ENCODE peak calls at places on chromosomes 1 and 21, in eight cellular contexts. H, Y, D, K, B, G, J and R are unnamed samples.

GRCh38 chr21:16363563-16363962 is 633.8 kb downstream of the USP25 start:
- DNase-seq in H (no peak), Y (no peak), D (no peak), K (no peak), B (no peak), G (peak), J (no peak), R (no peak)

GRCh38 chr1:187477103-187477502 is 648.4 kb downstream of the PLA2G4A start:
- DNase-seq in H (no peak), Y (no peak), D (no peak), K (no peak), B (no peak), G (no peak), J (peak), R (no peak)

GRCh38 chr1:25647863-25648262 is 31.3 kb downstream of the MAN1C1 start:
- DNase-seq in H (no peak), Y (no peak), D (no peak), K (no peak), B (peak), G (no peak), J (no peak), R (no peak)

GRCh38 chr1:227315500-227316346 is 2.6 kb downstream of the CDC42BPA start:
- DNase-seq in H (peak), Y (no peak), D (peak), K (no peak), B (no peak), G (peak), J (peak), R (no peak)

GRCh38 chr1:112706505-112707216 is at the start of gene RHOC:
- DNase-seq in H (peak), Y (no peak), D (peak), K (no peak), B (peak), G (peak), J (peak), R (no peak)

GRCh38 chr1:185438936-185439335 is 121.9 kb upstream of the IVNS1ABP start:
- DNase-seq in H (no peak), Y (no peak), D (no peak), K (no peak), B (no peak), G (no peak), J (no peak), R (no peak)

GRCh38 chr1:245671349-245671748 is 516.6 kb downstream of the KIF26B start:
- DNase-seq in H (no peak), Y (no peak), D (no peak), K (no peak), B (no peak), G (no peak), J (no peak), R (no peak)

GRCh38 chr1:150076066-150076465 is 8.5 kb downstream of the VPS45 start:
- DNase-seq in H (no peak), Y (no peak), D (no peak), K (no peak), B (no peak), G (no peak), J (no peak), R (no peak)

GRCh38 chr1:3066250-3066711 is 2.7 kb upstream of the PRDM16 start:
- DNase-seq in H (peak), Y (no peak), D (peak), K (no peak), B (peak), G (peak), J (no peak), R (no peak)

GRCh38 chr1:53643061-53643880 is 95.7 kb downstream of the GLIS1 start:
- DNase-seq in H (no peak), Y (peak), D (no peak), K (no peak), B (no peak), G (no peak), J (no peak), R (peak)

GRCh38 chr1:54406339-54407181 is at the start of gene SSBP3:
- DNase-seq in H (peak), Y (peak), D (peak), K (peak), B (peak), G (peak), J (peak), R (peak)

GRCh38 chr1:166164995-166165660 is 1.7 kb downstream of the FAM78B start:
- DNase-seq in H (peak), Y (no peak), D (peak), K (no peak), B (peak), G (peak), J (peak), R (peak)

GRCh38 chr21:44892536-44893277 is 19.2 kb upstream of the PTTG1IP start:
- DNase-seq in H (peak), Y (no peak), D (peak), K (no peak), B (peak), G (peak), J (peak), R (peak)

GRCh38 chr1:110897685-110898084 is 24.7 kb downstream of the CD53 start:
- DNase-seq in H (no peak), Y (no peak), D (peak), K (no peak), B (no peak), G (no peak), J (no peak), R (no peak)

GRCh38 chr1:110896090-110896489 is 23.1 kb downstream of the CD53 start:
- DNase-seq in H (no peak), Y (no peak), D (no peak), K (no peak), B (no peak), G (no peak), J (no peak), R (no peak)

GRCh38 chr1:110890474-110891196 is 17.7 kb downstream of the CD53 start:
- DNase-seq in H (no peak), Y (no peak), D (no peak), K (no peak), B (no peak), G (no peak), J (no peak), R (no peak)

GRCh38 chr1:110898734-110899457 is 25.9 kb downstream of the CD53 start:
- DNase-seq in H (no peak), Y (no peak), D (no peak), K (no peak), B (no peak), G (no peak), J (no peak), R (no peak)

DNA sequence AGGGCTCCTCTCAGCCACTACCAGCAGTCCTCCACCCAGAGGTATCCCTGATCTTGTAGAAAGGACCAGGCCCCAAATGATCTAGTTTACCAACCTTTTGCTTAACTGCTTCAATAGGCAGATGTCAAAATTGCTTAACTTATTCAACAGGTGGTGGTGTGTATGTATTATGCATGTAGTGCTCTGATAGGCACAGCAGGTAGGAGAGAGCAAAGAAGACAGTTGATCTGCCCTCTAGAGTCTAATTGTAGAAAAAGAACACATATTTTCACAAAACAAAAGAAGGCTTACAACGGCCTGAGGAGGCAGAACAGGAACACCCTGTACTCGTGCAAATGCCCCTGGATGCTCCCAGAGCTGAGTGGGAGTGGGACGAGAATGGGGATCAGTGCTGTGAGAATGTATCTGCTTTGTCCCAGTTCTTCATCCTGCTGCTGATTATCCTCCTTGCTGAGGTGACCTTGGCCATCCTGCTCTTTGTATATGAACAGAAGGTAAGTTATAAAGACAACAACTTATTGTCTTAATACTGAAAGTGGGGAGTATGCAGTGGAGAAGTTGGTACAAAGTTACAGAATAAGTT is 21.1 kb downstream of the CD53 start:
- DNase-seq in H (no peak), Y (no peak), D (no peak), K (no peak), B (no peak), G (no peak), J (no peak), R (no peak)
- TF ChIP-seq CTCF in H (no peak), Y (no peak), D (no peak), K (no peak), B (no peak), G (no peak), J (peak), R (no peak)

DNA sequence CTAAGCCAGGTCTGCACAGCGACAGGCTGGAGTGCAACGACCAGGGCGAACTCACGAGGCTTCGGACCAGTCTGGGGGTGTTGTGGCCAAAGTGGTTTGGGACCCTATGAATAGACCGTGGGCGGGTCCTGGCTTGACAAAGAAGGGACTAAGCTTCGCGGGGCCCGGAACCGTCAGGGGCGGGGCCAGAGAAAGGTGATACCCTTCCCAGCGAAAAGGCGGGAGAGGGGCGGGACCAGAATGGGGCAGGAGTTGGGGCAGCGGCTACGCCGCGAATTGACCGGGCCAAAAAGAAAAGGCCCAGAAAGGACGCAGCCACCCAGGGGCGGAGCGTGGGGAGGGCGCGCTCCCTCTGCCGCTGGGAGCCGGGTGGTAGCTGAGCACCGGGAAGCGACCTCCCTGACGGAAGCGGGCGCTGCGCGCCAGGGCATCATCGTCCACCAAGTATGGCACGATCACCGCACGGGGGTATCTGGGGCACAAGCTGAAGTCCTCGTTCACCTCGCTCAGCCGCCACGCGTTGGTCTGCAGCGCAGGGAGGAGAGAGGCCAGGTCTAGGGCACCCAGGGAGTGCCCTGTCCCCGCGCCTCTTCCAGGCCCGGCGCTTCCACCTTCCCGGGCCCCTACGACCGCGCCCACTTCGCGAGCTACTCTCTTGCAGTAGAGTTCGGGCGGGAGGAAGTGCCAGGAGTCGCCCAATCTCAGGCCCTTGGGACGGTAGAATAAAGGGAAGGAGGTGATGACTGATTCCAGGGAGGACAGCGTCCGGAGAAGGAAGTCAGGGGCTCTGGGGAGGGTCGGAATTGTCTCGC is 6.7 kb upstream of the FAM167B start:
- DNase-seq in H (peak), Y (peak), D (peak), K (no peak), B (peak), G (peak), J (peak), R (no peak)
- TF ChIP-seq CTCF in H (no peak), Y (peak), D (no peak), K (peak), B (peak), G (peak), J (peak), R (no peak)

GRCh38 chr1:37932759-37933158 is 14.1 kb downstream of the INPP5B start:
- DNase-seq in H (no peak), Y (no peak), D (peak), K (peak), B (no peak), G (no peak), J (no peak), R (no peak)

GRCh38 chr1:37930246-37931142 is 16.4 kb downstream of the INPP5B start:
- DNase-seq in H (no peak), Y (no peak), D (peak), K (no peak), B (peak), G (peak), J (no peak), R (no peak)

GRCh38 chr1:37931148-37931492 is 15.7 kb downstream of the INPP5B start:
- DNase-seq in H (no peak), Y (no peak), D (no peak), K (no peak), B (no peak), G (no peak), J (peak), R (no peak)

GRCh38 chr1:37926061-37926924 is 20.6 kb downstream of the INPP5B start:
- DNase-seq in H (no peak), Y (no peak), D (peak), K (no peak), B (no peak), G (no peak), J (no peak), R (no peak)

DNA sequence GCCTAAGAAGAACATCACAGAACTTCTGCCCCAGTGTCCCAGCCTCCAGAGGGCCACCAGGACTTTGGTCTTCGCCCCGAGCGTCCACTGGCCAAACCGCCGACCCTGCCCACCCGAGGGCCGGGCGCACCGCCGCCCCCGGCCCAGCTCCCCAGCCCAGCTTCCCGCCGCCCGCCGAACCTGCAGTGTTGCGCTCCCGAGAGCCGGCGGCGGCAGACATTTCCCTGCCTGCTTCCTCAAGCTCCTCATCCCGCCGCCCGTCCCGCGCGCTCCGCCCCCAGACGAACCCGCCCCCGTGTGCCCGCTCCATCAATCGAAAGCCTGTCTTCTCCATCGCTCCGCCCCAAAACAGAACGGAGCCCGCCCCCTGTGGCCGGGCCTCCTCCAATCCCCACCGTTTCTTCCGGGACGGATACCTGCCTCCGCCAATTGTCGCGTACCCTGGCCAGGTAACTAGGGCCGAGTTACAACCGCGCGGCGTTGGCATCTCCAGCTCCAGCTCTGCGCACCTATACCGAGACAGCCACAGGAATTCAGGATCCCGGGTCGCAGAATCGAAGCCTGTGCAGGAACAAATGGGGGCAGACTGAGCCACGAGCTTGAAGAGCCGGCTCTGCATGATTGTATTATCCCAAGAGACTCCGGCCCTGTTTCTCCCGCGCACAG is 15.2 kb downstream of the INPP5B start:
- DNase-seq in H (peak), Y (peak), D (peak), K (peak), B (peak), G (peak), J (peak), R (peak)
- TF ChIP-seq CTCF in H (no peak), Y (no peak), D (no peak), K (no peak), B (peak), G (no peak), J (no peak), R (no peak)

DNA sequence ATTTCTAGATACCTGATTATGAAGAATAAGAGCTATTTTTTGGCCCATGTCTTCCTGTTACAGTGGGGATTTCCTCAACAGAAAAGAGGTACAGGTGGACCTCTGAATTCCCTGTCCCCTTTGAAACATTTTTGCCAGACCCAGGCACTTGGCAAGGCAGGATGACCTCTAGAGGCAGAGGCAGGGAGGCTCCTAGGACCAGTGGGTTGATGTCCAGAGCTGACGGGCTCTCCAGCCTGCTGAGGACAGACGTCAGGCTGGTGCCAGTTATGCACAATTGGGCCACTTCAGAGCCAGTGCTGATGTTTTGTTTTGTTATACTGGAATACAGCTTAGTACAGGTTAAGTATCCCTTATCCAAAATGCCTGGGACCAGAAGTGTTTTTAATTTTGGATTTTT is 18.5 kb upstream of the A3GALT2 start:
- DNase-seq in H (no peak), Y (no peak), D (no peak), K (no peak), B (no peak), G (no peak), J (no peak), R (no peak)
- TF ChIP-seq CTCF in H (no peak), Y (no peak), D (peak), K (peak), B (peak), G (peak), J (no peak), R (no peak)

GRCh38 chr1:109877320-109877771 is 33.3 kb upstream of the CSF1 start:
- DNase-seq in H (peak), Y (peak), D (peak), K (peak), B (peak), G (peak), J (no peak), R (no peak)
- TF ChIP-seq CTCF in H (no peak), Y (no peak), D (peak), K (peak), B (peak), G (peak), J (no peak), R (no peak)

GRCh38 chr1:45490623-45491463 is at the start of gene TESK2:
- DNase-seq in H (peak), Y (peak), D (peak), K (peak), B (peak), G (peak), J (peak), R (peak)
- TF ChIP-seq CTCF in H (no peak), Y (peak), D (peak), K (no peak), B (peak), G (no peak), J (no peak), R (no peak)

DNA sequence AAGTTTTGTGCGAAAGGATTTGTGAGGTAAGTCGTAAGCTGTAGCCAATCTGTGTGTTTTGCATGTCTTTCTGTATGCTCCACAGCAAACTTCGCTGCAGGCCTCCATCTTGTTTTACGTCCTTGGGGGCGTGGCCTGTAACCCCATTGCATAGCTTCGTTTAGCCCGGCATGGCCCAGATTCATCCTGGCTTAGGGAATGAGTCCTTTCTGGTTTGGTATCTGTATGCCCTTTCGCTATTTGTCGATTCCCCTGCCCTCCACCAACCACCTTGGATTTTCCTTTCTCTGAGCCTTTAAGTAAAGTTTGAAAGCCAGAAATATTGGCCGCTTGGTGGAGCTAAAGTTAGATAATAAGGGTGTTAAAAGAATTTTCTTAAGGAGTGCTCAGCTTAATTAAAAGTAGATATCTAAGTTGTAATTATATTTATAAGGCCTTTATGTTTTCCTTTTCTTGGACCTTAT is 1.1 kb downstream of the THEM4 start:
- DNase-seq in H (no peak), Y (no peak), D (peak), K (no peak), B (no peak), G (no peak), J (no peak), R (no peak)
- TF ChIP-seq CTCF in H (no peak), Y (no peak), D (peak), K (no peak), B (no peak), G (peak), J (no peak), R (no peak)

GRCh38 chr21:41378849-41379248 is 17.0 kb downstream of the MX2 start:
- DNase-seq in H (no peak), Y (no peak), D (no peak), K (no peak), B (no peak), G (no peak), J (no peak), R (no peak)
- TF ChIP-seq CTCF in H (no peak), Y (no peak), D (no peak), K (no peak), B (no peak), G (no peak), J (no peak), R (no peak)

GRCh38 chr21:43726686-43727570 is 8.0 kb downstream of the PDXK start:
- DNase-seq in H (peak), Y (no peak), D (peak), K (no peak), B (peak), G (no peak), J (no peak), R (no peak)

GRCh38 chr21:43728467-43729390 is 9.8 kb downstream of the PDXK start:
- DNase-seq in H (peak), Y (peak), D (peak), K (peak), B (peak), G (peak), J (peak), R (peak)

GRCh38 chr21:43723648-43724047 is 4.7 kb downstream of the PDXK start:
- DNase-seq in H (peak), Y (no peak), D (peak), K (no peak), B (peak), G (no peak), J (no peak), R (no peak)

GRCh38 chr21:43731476-43731875 is 12.5 kb downstream of the PDXK start:
- DNase-seq in H (no peak), Y (no peak), D (peak), K (no peak), B (no peak), G (no peak), J (no peak), R (no peak)

DNA sequence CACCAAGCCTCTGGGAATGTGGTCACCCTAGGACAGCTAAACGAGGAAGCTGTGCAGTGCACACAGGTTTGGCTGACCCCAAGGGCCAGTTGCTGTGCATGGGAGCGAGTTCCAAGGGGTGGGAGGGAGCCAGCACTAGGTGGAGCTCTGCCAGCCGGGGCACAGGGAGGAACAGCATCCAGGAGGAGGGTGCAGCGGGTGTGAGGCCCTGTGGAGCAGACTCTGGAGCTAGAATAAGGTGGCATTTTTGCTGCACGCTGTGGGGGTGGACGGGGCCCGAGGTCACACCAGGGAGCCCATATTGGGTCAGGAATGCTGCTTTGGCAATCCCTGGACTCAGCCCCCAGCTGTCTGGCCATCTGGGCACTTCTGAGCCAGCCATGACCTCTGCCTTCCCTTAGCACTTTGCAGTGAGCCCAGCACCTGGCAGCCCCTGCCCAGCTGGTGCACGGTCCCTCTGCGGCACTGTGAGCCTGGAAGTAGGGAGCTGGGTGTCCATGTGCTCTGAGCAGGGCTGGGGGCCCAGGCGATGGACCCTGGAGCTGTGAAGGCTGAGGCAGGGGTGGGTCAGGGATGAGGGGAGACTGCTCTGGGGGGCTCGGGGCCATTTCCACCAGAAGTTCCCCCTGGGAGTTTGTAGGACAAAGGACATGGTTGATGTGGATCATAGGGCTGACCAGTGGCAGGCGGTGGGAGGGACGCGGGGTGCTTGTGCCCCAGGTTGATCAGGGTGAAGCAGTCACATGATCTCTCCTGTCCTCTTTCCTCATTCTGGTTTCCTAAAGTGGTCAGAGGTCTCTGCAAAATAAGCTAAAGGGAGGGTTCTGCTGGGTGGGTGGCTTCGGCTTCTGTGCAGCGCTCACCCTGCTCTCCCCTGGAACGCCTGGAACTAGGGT is 8.9 kb downstream of the PDXK start:
- DNase-seq in H (peak), Y (no peak), D (peak), K (no peak), B (peak), G (no peak), J (no peak), R (no peak)
- TF ChIP-seq CTCF in H (no peak), Y (no peak), D (no peak), K (peak), B (peak), G (peak), J (peak), R (no peak)